ENCODE peak calls at places on chromosomes 3 and 15, in eight cellular contexts. W is MM.1S; H is NCI-H69; Q is LHCN-M2; R is substantia nigra; V is iris pigment epithelial cell; D is stimulated activated CD4-positive, alpha-beta T cell treated with anti-CD3 and anti-CD28 coated beads, Interleukin-1b, Interleukin-23, amount 100 ng/mL, for 24 hours; U is tibial artery. T is an unnamed sample.

GRCh38 chr15:83694030-83694429 is 40.1 kb downstream of the ADAMTSL3 start:
- DNase-seq in W (no peak), H (no peak), Q (peak; percentile 52), R (no peak), V (peak; percentile 81), D (no peak), U (no peak), T (no peak)

GRCh38 chr15:82566690-82567089 is 26.4 kb upstream of the RPS17 start:
- DNase-seq in W (no peak), H (no peak), Q (no peak), R (no peak), V (peak; percentile 52), D (no peak), U (no peak), T (no peak)

GRCh38 chr3:45088959-45089358 is 57.2 kb downstream of the CDCP1 start:
- DNase-seq in W (no peak), H (peak; percentile 52), Q (peak; percentile 38), R (no peak), V (no peak), D (no peak), U (no peak), T (no peak)

GRCh38 chr3:66115858-66116654 is 77.3 kb upstream of the MAGI1 start:
- DNase-seq in W (no peak), H (no peak), Q (peak; percentile 97), R (no peak), V (peak; percentile 98), D (no peak), U (peak; percentile 71), T (peak; percentile 81)

GRCh38 chr15:78536134-78536533 is 4.1 kb upstream of the PSMA4 start:
- DNase-seq in W (peak; percentile 20), H (no peak), Q (peak; percentile 49), R (no peak), V (peak; percentile 14), D (no peak), U (no peak), T (no peak)

GRCh38 chr3:39814007-39814406 is 4.6 kb downstream of the MYRIP start:
- DNase-seq in W (no peak), H (peak; percentile 75), Q (peak; percentile 61), R (no peak), V (peak; percentile 25), D (no peak), U (no peak), T (no peak)

GRCh38 chr3:122104515-122105194 is 49.5 kb downstream of the CD86 start:
- DNase-seq in W (no peak), H (no peak), Q (no peak), R (no peak), V (no peak), D (no peak), U (no peak), T (no peak)

GRCh38 chr3:113431811-113432210 is 9.5 kb downstream of the CFAP44 start:
- DNase-seq in W (no peak), H (no peak), Q (peak; percentile 49), R (no peak), V (peak; percentile 10), D (no peak), U (no peak), T (no peak)

GRCh38 chr3:62007036-62007435 is 366.3 kb downstream of the FEZF2 start:
- DNase-seq in W (no peak), H (no peak), Q (no peak), R (peak; percentile 1), V (no peak), D (no peak), U (no peak), T (no peak)

GRCh38 chr15:90018216-90018831 is 17.2 kb downstream of the ZNF710 start:
- DNase-seq in W (no peak), H (no peak), Q (no peak), R (no peak), V (no peak), D (no peak), U (no peak), T (no peak)

GRCh38 chr3:53258600-53259426 is 3.0 kb upstream of the TKT start:
- DNase-seq in W (no peak), H (no peak), Q (no peak), R (no peak), V (no peak), D (no peak), U (no peak), T (no peak)

GRCh38 chr3:43389388-43390254 is 103.3 kb downstream of the SNRK start:
- DNase-seq in W (peak; percentile 70), H (no peak), Q (peak; percentile 90), R (no peak), V (peak; percentile 92), D (peak; percentile 41), U (no peak), T (peak; percentile 88)